ENCODE peak calls at places on chromosomes 11 and 22, in five cellular contexts. One of them, this sample, is unnamed.

GRCh38 chr22:35538801-35539321 is 1.8 kb upstream of the RASD2 start:
- DNase-seq in anterior cingulate cortex: no peak
- DNase-seq in M059J: peak; percentile 58
- DNase-seq in G401: no peak
- DNase-seq in right lobe of liver: peak; percentile 71
- DNase-seq in this sample: no peak

GRCh38 chr11:74312321-74312720 is 881 bp upstream of the P4HA3 start:
- DNase-seq in anterior cingulate cortex: no peak
- DNase-seq in right lobe of liver: no peak
- DNase-seq in G401: no peak
- DNase-seq in M059J: peak; percentile 31
- DNase-seq in this sample: no peak

GRCh38 chr11:12995211-12995610 is 13.9 kb upstream of the RASSF10 start:
- DNase-seq in anterior cingulate cortex: no peak
- DNase-seq in G401: no peak
- DNase-seq in M059J: no peak
- DNase-seq in right lobe of liver: no peak
- DNase-seq in this sample: no peak

GRCh38 chr11:112509300-112509699 is 248.6 kb upstream of the PLET1 start:
- DNase-seq in right lobe of liver: no peak
- DNase-seq in anterior cingulate cortex: no peak
- DNase-seq in M059J: no peak
- DNase-seq in G401: no peak
- DNase-seq in this sample: no peak

GRCh38 chr11:72015511-72016061 is 16.9 kb downstream of the IL18BP start:
- DNase-seq in right lobe of liver: no peak
- DNase-seq in G401: peak; percentile 58
- DNase-seq in anterior cingulate cortex: no peak
- DNase-seq in M059J: no peak
- DNase-seq in this sample: no peak

GRCh38 chr11:126134461-126135155 is 71.9 kb upstream of the CDON start:
- DNase-seq in right lobe of liver: no peak
- DNase-seq in G401: no peak
- DNase-seq in M059J: no peak
- DNase-seq in anterior cingulate cortex: no peak
- DNase-seq in this sample: no peak

GRCh38 chr11:67371549-67372231 is 1.7 kb downstream of the CLCF1 start:
- DNase-seq in M059J: peak; percentile 44
- DNase-seq in right lobe of liver: no peak
- DNase-seq in anterior cingulate cortex: no peak
- DNase-seq in G401: no peak
- DNase-seq in this sample: peak; percentile 51

GRCh38 chr11:26607725-26608506 is 35.9 kb upstream of the MUC15 start:
- DNase-seq in right lobe of liver: no peak
- DNase-seq in M059J: no peak
- DNase-seq in anterior cingulate cortex: no peak
- DNase-seq in G401: no peak
- DNase-seq in this sample: no peak

GRCh38 chr11:33690290-33691050 is 10.2 kb downstream of the C11orf91 start:
- DNase-seq in M059J: peak; percentile 99
- DNase-seq in anterior cingulate cortex: peak; percentile 49
- DNase-seq in G401: no peak
- DNase-seq in right lobe of liver: no peak
- DNase-seq in this sample: peak; percentile 95

GRCh38 chr11:72599325-72600117 is 74.7 kb downstream of the PDE2A start:
- DNase-seq in anterior cingulate cortex: no peak
- DNase-seq in G401: no peak
- DNase-seq in M059J: peak; percentile 21
- DNase-seq in right lobe of liver: no peak
- DNase-seq in this sample: no peak

GRCh38 chr22:25746012-25746373 is 4.0 kb downstream of the MYO18B start:
- DNase-seq in G401: no peak
- DNase-seq in right lobe of liver: no peak
- DNase-seq in anterior cingulate cortex: no peak
- DNase-seq in M059J: peak; percentile 75
- DNase-seq in this sample: peak; percentile 50

GRCh38 chr11:91946397-91947090 is 278.1 kb upstream of the FAT3 start:
- DNase-seq in G401: peak; percentile 29
- DNase-seq in anterior cingulate cortex: no peak
- DNase-seq in right lobe of liver: no peak
- DNase-seq in M059J: peak; percentile 28
- DNase-seq in this sample: no peak

GRCh38 chr22:22884010-22884887 is 3.4 kb upstream of the IGLL5 start:
- DNase-seq in G401: peak; percentile 70
- DNase-seq in anterior cingulate cortex: no peak
- DNase-seq in right lobe of liver: peak; percentile 69
- DNase-seq in M059J: peak; percentile 7
- DNase-seq in this sample: peak; percentile 28

GRCh38 chr11:77698896-77699295 is 61.3 kb upstream of the CLNS1A start:
- DNase-seq in M059J: no peak
- DNase-seq in right lobe of liver: no peak
- DNase-seq in G401: no peak
- DNase-seq in anterior cingulate cortex: no peak
- DNase-seq in this sample: no peak

GRCh38 chr11:26287067-26287518 is 44.8 kb upstream of the ANO3 start:
- DNase-seq in anterior cingulate cortex: no peak
- DNase-seq in right lobe of liver: no peak
- DNase-seq in G401: no peak
- DNase-seq in M059J: no peak
- DNase-seq in this sample: no peak

GRCh38 chr22:49997932-49998717 is 14.4 kb downstream of the IL17REL start:
- DNase-seq in anterior cingulate cortex: no peak
- DNase-seq in M059J: no peak
- DNase-seq in G401: no peak
- DNase-seq in right lobe of liver: no peak
- DNase-seq in this sample: no peak

GRCh38 chr11:69435161-69435990 is 46.1 kb upstream of the LINC01488 start:
- DNase-seq in G401: no peak
- DNase-seq in right lobe of liver: no peak
- DNase-seq in M059J: no peak
- DNase-seq in anterior cingulate cortex: no peak
- DNase-seq in this sample: peak; percentile 87

GRCh38 chr11:12693075-12693473 is 18.9 kb downstream of the TEAD1 start:
- DNase-seq in right lobe of liver: no peak
- DNase-seq in G401: no peak
- DNase-seq in anterior cingulate cortex: no peak
- DNase-seq in M059J: no peak
- DNase-seq in this sample: peak; percentile 39

GRCh38 chr11:33899383-33900037 is 7.6 kb upstream of the LMO2 start:
- DNase-seq in M059J: peak; percentile 81
- DNase-seq in right lobe of liver: no peak
- DNase-seq in anterior cingulate cortex: peak; percentile 40
- DNase-seq in G401: peak; percentile 33
- DNase-seq in this sample: peak; percentile 84

GRCh38 chr22:37428649-37429586 is 1.6 kb upstream of the ELFN2 start:
- DNase-seq in anterior cingulate cortex: no peak
- DNase-seq in M059J: peak; percentile 35
- DNase-seq in G401: peak; percentile 43
- DNase-seq in right lobe of liver: peak; percentile 65
- DNase-seq in this sample: peak; percentile 34

GRCh38 chr11:118060879-118061278 is 16.0 kb upstream of the TMPRSS4 start:
- DNase-seq in M059J: peak; percentile 6
- DNase-seq in right lobe of liver: no peak
- DNase-seq in G401: no peak
- DNase-seq in anterior cingulate cortex: no peak
- DNase-seq in this sample: no peak

GRCh38 chr22:37430941-37431340 is 3.7 kb upstream of the ELFN2 start:
- DNase-seq in G401: no peak
- DNase-seq in anterior cingulate cortex: no peak
- DNase-seq in M059J: no peak
- DNase-seq in right lobe of liver: no peak
- DNase-seq in this sample: no peak

GRCh38 chr11:69320756-69321741 is 27.1 kb downstream of the MYEOV start:
- DNase-seq in M059J: peak; percentile 89
- DNase-seq in anterior cingulate cortex: no peak
- DNase-seq in G401: no peak
- DNase-seq in right lobe of liver: peak; percentile 31
- DNase-seq in this sample: peak; percentile 90

GRCh38 chr11:73070653-73071052 is 71.5 kb downstream of the FCHSD2 start:
- DNase-seq in anterior cingulate cortex: no peak
- DNase-seq in M059J: no peak
- DNase-seq in G401: no peak
- DNase-seq in right lobe of liver: no peak
- DNase-seq in this sample: no peak

GRCh38 chr11:95337972-95338429 is 107.0 kb upstream of the SESN3 start:
- DNase-seq in M059J: no peak
- DNase-seq in right lobe of liver: no peak
- DNase-seq in anterior cingulate cortex: no peak
- DNase-seq in G401: no peak
- DNase-seq in this sample: no peak

GRCh38 chr11:8809185-8809584 is 101.8 kb upstream of the AKIP1 start:
- DNase-seq in M059J: peak; percentile 36
- DNase-seq in anterior cingulate cortex: no peak
- DNase-seq in G401: peak; percentile 35
- DNase-seq in right lobe of liver: no peak
- DNase-seq in this sample: peak; percentile 62

GRCh38 chr22:42459273-42460040 is 27.3 kb upstream of the NFAM1 start:
- DNase-seq in G401: no peak
- DNase-seq in M059J: no peak
- DNase-seq in anterior cingulate cortex: no peak
- DNase-seq in right lobe of liver: no peak
- DNase-seq in this sample: no peak

GRCh38 chr11:88402192-88402715 is 64.7 kb upstream of the CTSC start:
- DNase-seq in anterior cingulate cortex: no peak
- DNase-seq in right lobe of liver: no peak
- DNase-seq in M059J: peak; percentile 95
- DNase-seq in G401: no peak
- DNase-seq in this sample: peak; percentile 56

GRCh38 chr11:125569913-125570621 is 790 bp downstream of the EI24 start:
- DNase-seq in G401: peak; percentile 40
- DNase-seq in anterior cingulate cortex: no peak
- DNase-seq in right lobe of liver: peak; percentile 71
- DNase-seq in M059J: peak; percentile 11
- DNase-seq in this sample: no peak

GRCh38 chr11:74371269-74372039 is 26.8 kb downstream of the PGM2L1 start:
- DNase-seq in right lobe of liver: no peak
- DNase-seq in G401: no peak
- DNase-seq in M059J: peak; percentile 94
- DNase-seq in anterior cingulate cortex: no peak
- DNase-seq in this sample: peak; percentile 83

GRCh38 chr11:3148990-3149851 is 15.9 kb downstream of the OSBPL5 start:
- DNase-seq in anterior cingulate cortex: no peak
- DNase-seq in G401: no peak
- DNase-seq in right lobe of liver: no peak
- DNase-seq in M059J: no peak
- DNase-seq in this sample: peak; percentile 86

GRCh38 chr11:31764186-31764730 is 46.9 kb downstream of the PAX6 start:
- DNase-seq in M059J: no peak
- DNase-seq in anterior cingulate cortex: no peak
- DNase-seq in G401: peak; percentile 83
- DNase-seq in right lobe of liver: no peak
- DNase-seq in this sample: no peak

GRCh38 chr11:39221739-39222138 is 2237.7 kb downstream of the LRRC4C start:
- DNase-seq in M059J: no peak
- DNase-seq in G401: no peak
- DNase-seq in right lobe of liver: no peak
- DNase-seq in anterior cingulate cortex: no peak
- DNase-seq in this sample: no peak

GRCh38 chr11:121328213-121328966 is 35.8 kb downstream of the SC5D start:
- DNase-seq in right lobe of liver: no peak
- DNase-seq in anterior cingulate cortex: no peak
- DNase-seq in M059J: no peak
- DNase-seq in G401: no peak
- DNase-seq in this sample: no peak

GRCh38 chr22:44260216-44261035 is 52.3 kb downstream of the SHISAL1 start:
- DNase-seq in anterior cingulate cortex: no peak
- DNase-seq in M059J: no peak
- DNase-seq in right lobe of liver: peak; percentile 32
- DNase-seq in G401: no peak
- DNase-seq in this sample: no peak

GRCh38 chr22:45164217-45165123 is 745 bp downstream of the NUP50 start:
- DNase-seq in anterior cingulate cortex: peak; percentile 19
- DNase-seq in right lobe of liver: peak; percentile 55
- DNase-seq in G401: peak; percentile 8
- DNase-seq in M059J: peak; percentile 5
- DNase-seq in this sample: no peak

This sample was measured in RPMI7951.